ENCODE peak calls at places on chromosome 20, in seven cellular contexts. L is fibroblast of lung, J is SK-N-SH, Z is mesendoderm, F is H9, T is MM.1S, D is mesenchymal stem cell. X is an unnamed sample.

GRCh38 chr20:12241065-12241464 is 323.4 kb downstream of the BTBD3 start:
- DNase-seq in L (no peak), Z (no peak), F (no peak), J (no peak), T (no peak), D (no peak), X (no peak)

GRCh38 chr20:36584018-36584481 is 10.7 kb downstream of the TGIF2 start:
- DNase-seq in L (no peak), F (no peak), Z (no peak), T (no peak), J (no peak), D (no peak), X (no peak)

GRCh38 chr20:40265872-40266533 is 423.0 kb downstream of the MAFB start:
- DNase-seq in T (peak), Z (peak), J (peak), L (no peak), D (peak), F (no peak), X (no peak)

GRCh38 chr20:40636486-40636885 is 52.5 kb downstream of the MAFB start:
- DNase-seq in L (no peak), Z (no peak), D (no peak), F (no peak), T (no peak), J (no peak), X (no peak)

GRCh38 chr20:48761023-48761785 is 66.6 kb downstream of the PREX1 start:
- DNase-seq in Z (no peak), T (no peak), L (no peak), D (no peak), J (no peak), F (no peak), X (no peak)

GRCh38 chr20:10731190-10731955 is 57.6 kb upstream of the JAG1 start:
- DNase-seq in D (no peak), F (no peak), J (no peak), L (peak), Z (no peak), T (no peak), X (peak)

GRCh38 chr20:39645130-39645529 is 683.0 kb downstream of the DHX35 start:
- DNase-seq in D (no peak), F (no peak), Z (no peak), T (no peak), L (no peak), J (no peak), X (no peak)

GRCh38 chr20:3218307-3218988 is 9.2 kb downstream of the ITPA start:
- DNase-seq in F (peak), J (peak), L (no peak), T (peak), Z (peak), D (peak), X (no peak)

GRCh38 chr20:34622821-34623451 is 54.0 kb downstream of the PIGU start:
- DNase-seq in J (no peak), T (no peak), Z (peak), F (no peak), D (no peak), L (no peak), X (no peak)

GRCh38 chr20:49542514-49542991 is 25.4 kb downstream of the PTGIS start:
- DNase-seq in T (no peak), D (no peak), L (no peak), F (no peak), Z (no peak), J (no peak), X (no peak)

GRCh38 chr20:15759546-15760216 is 813.6 kb downstream of the KIF16B start:
- DNase-seq in Z (no peak), T (no peak), J (peak), L (no peak), D (peak), F (no peak), X (no peak)

GRCh38 chr20:10469599-10469998 is 34.5 kb downstream of the SLX4IP start:
- DNase-seq in L (peak), F (no peak), D (peak), J (peak), Z (peak), T (peak), X (peak)

GRCh38 chr20:12112089-12112474 is 194.4 kb downstream of the BTBD3 start:
- DNase-seq in T (no peak), Z (no peak), J (no peak), F (no peak), D (no peak), L (no peak), X (no peak)

GRCh38 chr20:15942130-15942529 is 631.1 kb downstream of the KIF16B start:
- DNase-seq in D (no peak), F (no peak), J (no peak), Z (peak), L (peak), T (no peak), X (no peak)

GRCh38 chr20:50376888-50377459 is 133.2 kb upstream of the PTPN1 start:
- DNase-seq in Z (no peak), J (peak), L (no peak), D (no peak), T (peak), F (no peak), X (no peak)

GRCh38 chr20:48679603-48680002 is 148.2 kb downstream of the PREX1 start:
- DNase-seq in Z (peak), L (no peak), T (no peak), J (no peak), F (peak), D (no peak), X (no peak)

GRCh38 chr20:61748376-61748775 is 317.3 kb downstream of the TAF4 start:
- DNase-seq in Z (no peak), J (no peak), F (no peak), D (peak), T (no peak), L (peak), X (peak)

GRCh38 chr20:57921701-57922482 is 212.1 kb upstream of the PMEPA1 start:
- DNase-seq in T (no peak), J (no peak), Z (no peak), L (no peak), F (no peak), D (no peak), X (no peak)

GRCh38 chr20:21710341-21710740 is 4.9 kb downstream of the PAX1 start:
- DNase-seq in T (no peak), J (no peak), Z (no peak), L (no peak), F (no peak), D (no peak), X (no peak)

GRCh38 chr20:47464380-47465101 is 37.1 kb upstream of the NCOA3 start:
- DNase-seq in F (no peak), Z (no peak), L (peak), D (peak), T (no peak), J (peak), X (peak)

GRCh38 chr20:34570859-34571306 is 12.4 kb downstream of the MAP1LC3A start:
- DNase-seq in L (peak), T (no peak), J (no peak), Z (peak), F (no peak), D (peak), X (peak)

GRCh38 chr20:58149412-58150091 is 78.9 kb downstream of the ANKRD60 start:
- DNase-seq in D (no peak), J (no peak), L (no peak), F (no peak), T (no peak), Z (no peak), X (no peak)

GRCh38 chr20:37994512-37994911 is 38.7 kb downstream of the TTI1 start:
- DNase-seq in T (no peak), Z (peak), J (no peak), L (peak), F (no peak), D (peak), X (peak)

GRCh38 chr20:24497851-24498250 is 28.4 kb downstream of the SYNDIG1 start:
- DNase-seq in T (peak), Z (no peak), L (peak), D (no peak), J (peak), F (peak), X (peak)

GRCh38 chr20:17611290-17611539 is 41.3 kb downstream of the DSTN start:
- DNase-seq in L (peak), D (peak), Z (peak), J (no peak), T (no peak), F (no peak), X (no peak)

GRCh38 chr20:37377346-37378081 is 31.6 kb downstream of the SRC start:
- DNase-seq in F (no peak), Z (no peak), T (peak), L (no peak), J (peak), D (no peak), X (no peak)

GRCh38 chr20:15859061-15859460 is 714.2 kb downstream of the KIF16B start:
- DNase-seq in F (no peak), Z (no peak), L (no peak), J (no peak), D (no peak), T (no peak), X (no peak)

GRCh38 chr20:16944753-16945152 is 196.6 kb downstream of the OTOR start:
- DNase-seq in F (no peak), L (peak), Z (peak), T (no peak), J (no peak), D (no peak), X (peak)

GRCh38 chr20:1631309-1632227 is 11.8 kb upstream of the SIRPB1 start:
- DNase-seq in F (peak), Z (peak), L (peak), D (no peak), J (no peak), T (no peak), X (peak)

GRCh38 chr20:41098703-41099250 is 38.6 kb upstream of the PLCG1 start:
- DNase-seq in L (no peak), J (peak), D (peak), F (no peak), Z (no peak), T (no peak), X (no peak)

GRCh38 chr20:46767127-46767761 is 57.8 kb downstream of the SLC2A10 start:
- DNase-seq in D (peak), T (peak), F (peak), Z (peak), L (peak), J (peak), X (no peak)

GRCh38 chr20:58716476-58717277 is 24.1 kb downstream of the NPEPL1 start:
- DNase-seq in Z (no peak), D (no peak), J (peak), F (peak), L (peak), T (no peak), X (no peak)

GRCh38 chr20:13298692-13299373 is 77.8 kb downstream of the ISM1 start:
- DNase-seq in T (no peak), Z (no peak), D (no peak), L (no peak), F (no peak), J (no peak), X (no peak)

GRCh38 chr20:58700121-58700780 is 7.7 kb downstream of the NPEPL1 start:
- DNase-seq in L (no peak), F (no peak), T (no peak), J (no peak), D (no peak), Z (no peak), X (no peak)

GRCh38 chr20:8082999-8083398 is 49.1 kb upstream of the PLCB1 start:
- DNase-seq in Z (no peak), J (no peak), F (no peak), T (no peak), L (peak), D (peak), X (peak)

GRCh38 chr20:58818585-58819285 is 32.0 kb downstream of the GNAS-AS1 start:
- DNase-seq in D (peak), T (no peak), F (no peak), J (no peak), L (peak), Z (no peak), X (peak)

GRCh38 chr20:37669062-37669772 is 24.6 kb upstream of the CTNNBL1 start:
- DNase-seq in J (no peak), F (peak), L (peak), Z (peak), D (peak), T (no peak), X (no peak)

GRCh38 chr20:9838378-9839295 is at the start of gene PAK5:
- DNase-seq in F (peak), D (peak), T (peak), L (peak), Z (peak), J (peak), X (peak)

GRCh38 chr20:63092660-63093215 is 86.0 kb upstream of the BHLHE23 start:
- DNase-seq in J (no peak), T (no peak), F (peak), D (no peak), Z (no peak), L (no peak), X (no peak)
- H3K9ac ChIP-seq in J (no peak), T (no peak), F (no peak), D (no peak), Z (no peak), L (no peak), X (no peak)

DNA sequence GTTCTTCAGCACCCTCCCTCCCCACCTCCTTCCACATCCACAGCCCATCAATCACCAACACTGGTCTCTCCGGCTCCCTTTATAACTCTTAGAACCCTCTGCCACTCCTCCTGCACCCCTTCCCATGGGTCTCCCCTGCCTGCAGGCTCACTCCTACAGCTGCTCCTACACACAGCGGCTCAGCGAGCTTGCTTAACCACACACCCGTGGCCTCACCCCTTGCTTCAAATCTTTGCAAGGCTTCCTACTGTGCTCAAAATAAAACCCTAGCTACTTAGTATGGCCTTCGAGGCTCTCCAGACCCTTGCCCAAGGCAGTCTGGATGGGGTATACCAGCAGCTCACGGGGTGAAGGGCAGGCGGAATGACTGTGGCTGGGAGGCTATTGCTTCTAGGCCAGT is 63.7 kb downstream of the JPH2 start:
- DNase-seq in J (no peak), D (no peak), Z (no peak), T (no peak), F (no peak), L (no peak), X (no peak)
- H3K9ac ChIP-seq in J (no peak), D (no peak), Z (no peak), T (no peak), F (no peak), L (no peak), X (no peak)

DNA sequence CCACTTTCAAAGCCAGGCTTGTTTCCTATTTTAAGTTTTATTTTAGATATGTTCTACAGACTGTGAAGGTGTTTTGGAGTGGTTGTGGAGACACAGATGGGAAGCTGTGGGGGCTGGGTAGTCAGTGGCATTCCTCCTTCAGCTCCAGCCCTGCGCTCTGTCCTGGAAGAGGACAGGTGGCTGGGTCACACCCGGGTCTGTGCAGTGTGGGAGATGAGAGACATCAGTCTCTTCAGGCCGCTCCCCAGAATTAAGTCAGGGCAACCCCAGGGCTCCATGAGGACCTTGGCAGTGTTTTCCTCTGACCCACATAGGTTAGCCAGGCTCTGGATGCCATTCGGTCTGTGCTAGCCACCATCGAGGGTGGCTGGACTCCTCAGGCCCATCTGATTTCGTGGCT is 91.9 kb upstream of the SCP2D1 start:
- DNase-seq in Z (no peak), L (no peak), F (no peak), J (no peak), T (no peak), D (no peak), X (no peak)
- H3K9ac ChIP-seq in Z (no peak), L (no peak), F (no peak), J (no peak), T (no peak), D (no peak), X (no peak)

GRCh38 chr20:32511358-32512046 is 73.6 kb downstream of the NOL4L start:
- DNase-seq in F (no peak), D (no peak), J (no peak), L (no peak), T (no peak), Z (no peak), X (no peak)

GRCh38 chr20:32512047-32512385 is 73.1 kb downstream of the NOL4L start:
- DNase-seq in D (no peak), F (peak), J (no peak), L (no peak), T (no peak), Z (no peak), X (no peak)

GRCh38 chr20:32509639-32510066 is 75.5 kb downstream of the NOL4L start:
- DNase-seq in L (no peak), J (peak), D (no peak), F (peak), Z (no peak), T (peak), X (no peak)

GRCh38 chr20:32510120-32510600 is 75.0 kb downstream of the NOL4L start:
- DNase-seq in J (no peak), Z (no peak), T (no peak), D (no peak), L (no peak), F (peak), X (no peak)

DNA sequence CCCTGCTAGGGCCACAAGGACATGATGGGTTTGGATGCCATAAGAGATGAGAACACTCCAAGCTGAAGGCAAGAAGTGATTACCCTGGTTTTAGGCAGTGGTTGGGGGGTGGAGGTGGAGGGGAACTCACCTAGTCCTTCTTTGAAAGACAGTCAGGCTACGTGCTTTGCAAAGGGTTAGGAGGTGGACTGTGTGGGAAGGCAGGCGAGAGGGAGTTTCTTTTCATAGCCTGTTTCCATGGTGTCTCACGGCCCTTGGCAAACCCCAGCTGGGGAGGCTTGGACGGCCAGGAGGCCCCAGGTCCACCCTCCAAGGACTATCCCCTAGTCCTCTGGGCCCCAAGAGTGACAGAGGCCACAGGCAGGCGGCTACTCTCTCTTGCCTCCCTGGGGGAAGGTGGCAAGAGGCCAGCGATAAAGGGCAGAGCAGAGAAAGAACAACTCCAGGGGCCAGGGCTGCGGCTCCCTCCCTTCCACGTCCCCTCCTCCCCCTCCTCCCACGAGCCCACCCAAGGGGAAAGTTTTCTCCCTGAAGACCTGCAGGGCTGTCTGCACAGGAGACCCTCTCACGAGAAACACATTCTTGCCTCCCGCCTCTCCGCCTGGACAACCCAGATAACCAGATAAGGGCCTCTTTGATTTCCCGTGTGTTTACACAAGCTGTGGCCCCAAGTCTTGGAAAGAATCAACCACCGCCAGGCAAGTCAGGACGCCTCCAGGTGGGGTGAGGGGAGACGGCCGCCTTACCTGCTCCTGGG is 74.4 kb downstream of the NOL4L start:
- DNase-seq in L (no peak), J (no peak), Z (peak), D (no peak), F (peak), T (no peak), X (no peak)
- H3K9ac ChIP-seq in L (no peak), J (no peak), Z (no peak), D (no peak), F (no peak), T (no peak), X (no peak)

GRCh38 chr20:5172167-5172586 is 45.4 kb downstream of the CDS2 start:
- DNase-seq in F (no peak), Z (no peak), T (no peak), L (no peak), D (no peak), J (no peak), X (no peak)

GRCh38 chr20:5173763-5174162 is 47.0 kb downstream of the CDS2 start:
- DNase-seq in F (no peak), Z (no peak), L (no peak), J (no peak), D (no peak), T (no peak), X (no peak)

GRCh38 chr20:5171790-5172164 is 45.0 kb downstream of the CDS2 start:
- DNase-seq in L (no peak), T (no peak), J (no peak), F (no peak), Z (no peak), D (no peak), X (no peak)

GRCh38 chr20:5171074-5171789 is 44.4 kb downstream of the CDS2 start:
- DNase-seq in J (no peak), D (peak), F (peak), T (no peak), L (no peak), Z (peak), X (no peak)

GRCh38 chr20:5172903-5173463 is 46.2 kb downstream of the CDS2 start:
- DNase-seq in L (no peak), Z (no peak), T (no peak), F (no peak), J (no peak), D (no peak), X (no peak)
- H3K9ac ChIP-seq in L (no peak), Z (no peak), T (no peak), F (no peak), J (no peak), D (no peak), X (no peak)

X was measured in astrocyte.